ENCODE peak calls at places on chromosomes 13 and 19, in six cellular contexts. N is ACHN, K is cardiac fibroblast, B is GDM1, C is midbrain, R is WTC11. L is an unnamed sample.

GRCh38 chr13:86633346-86633745 is 834.1 kb upstream of the SLITRK6 start:
- DNase-seq in K (no peak), C (no peak), B (no peak), R (no peak), N (no peak), L (no peak)

GRCh38 chr13:31440132-31440531 is 240.4 kb downstream of the B3GLCT start:
- DNase-seq in N (no peak), K (no peak), C (no peak), R (no peak), B (no peak), L (no peak)

GRCh38 chr13:32309812-32310706 is 5.1 kb downstream of the ZAR1L start:
- DNase-seq in R (no peak), B (peak), N (peak), K (peak), C (peak), L (peak)

GRCh38 chr13:86185636-86186035 is 386.4 kb upstream of the SLITRK6 start:
- DNase-seq in B (no peak), N (no peak), C (no peak), R (no peak), K (no peak), L (no peak)

GRCh38 chr13:63208811-63209210 is 1793.2 kb upstream of the PCDH20 start:
- DNase-seq in K (peak), C (no peak), N (no peak), B (no peak), R (no peak), L (no peak)

GRCh38 chr19:39212377-39212742 is 8.3 kb upstream of the SYCN start:
- DNase-seq in C (no peak), R (peak), N (peak), K (peak), B (no peak), L (no peak)

GRCh38 chr19:15015946-15016542 is 33.2 kb upstream of the CASP14 start:
- DNase-seq in K (peak), N (peak), R (peak), B (no peak), C (no peak), L (no peak)

GRCh38 chr19:43525836-43526771 is 897 bp downstream of the ETHE1 start:
- DNase-seq in R (peak), N (no peak), C (no peak), K (no peak), B (no peak), L (no peak)

GRCh38 chr19:31296741-31297390 is 52.4 kb downstream of the TSHZ3 start:
- DNase-seq in K (no peak), R (no peak), C (no peak), B (no peak), N (no peak), L (no peak)

GRCh38 chr19:7326105-7326877 is 22.4 kb upstream of the ARHGEF18 start:
- DNase-seq in R (peak), C (no peak), N (peak), K (peak), B (no peak), L (no peak)

GRCh38 chr13:100176781-100177389 is 88.0 kb downstream of the PCCA start:
- DNase-seq in R (no peak), N (no peak), B (no peak), C (no peak), K (peak), L (no peak)

GRCh38 chr19:29537181-29537580 is 11.4 kb downstream of the VSTM2B start:
- DNase-seq in K (no peak), N (no peak), C (no peak), R (no peak), B (no peak), L (no peak)

GRCh38 chr13:39957868-39958676 is 302.6 kb downstream of the COG6 start:
- DNase-seq in N (no peak), K (no peak), B (no peak), C (no peak), R (no peak), L (no peak)

GRCh38 chr13:94764576-94765321 is 52.4 kb upstream of the SOX21 start:
- DNase-seq in R (no peak), C (no peak), B (no peak), N (no peak), K (no peak), L (no peak)

GRCh38 chr19:41456342-41456918 is 13.5 kb downstream of the ERICH4 start:
- DNase-seq in R (no peak), B (no peak), C (no peak), N (peak), K (peak), L (no peak)

GRCh38 chr13:32210081-32210480 is 105.1 kb downstream of the ZAR1L start:
- DNase-seq in N (no peak), C (no peak), B (no peak), K (no peak), R (no peak), L (no peak)

GRCh38 chr13:108155185-108156106 is 59.9 kb downstream of the LIG4 start:
- DNase-seq in K (peak), C (peak), B (peak), N (peak), R (peak), L (peak)

GRCh38 chr19:16153582-16154336 is 10.3 kb downstream of the HSH2D start:
- DNase-seq in B (peak), R (peak), K (no peak), N (no peak), C (no peak), L (no peak)